ENCODE peak calls at places on chromosomes 11 and 22, in four cellular contexts. One of them, this sample, is unnamed.

GRCh38 chr11:120208012-120208441 is 2.8 kb upstream of the OAF start:
- DNase-seq in heart left ventricle: peak
- DNase-seq in endodermal cell: no peak
- DNase-seq in right lobe of liver: peak
- DNase-seq in this sample: no peak

GRCh38 chr22:19872779-19873137 is 18.1 kb upstream of the GNB1L start:
- DNase-seq in heart left ventricle: no peak
- DNase-seq in endodermal cell: peak
- DNase-seq in right lobe of liver: peak
- DNase-seq in this sample: no peak

GRCh38 chr22:17451251-17451765 is 82.0 kb downstream of the CECR2 start:
- DNase-seq in right lobe of liver: no peak
- DNase-seq in endodermal cell: peak
- DNase-seq in heart left ventricle: no peak
- DNase-seq in this sample: no peak

GRCh38 chr22:22210375-22210774 is 34.2 kb upstream of the VPREB1 start:
- DNase-seq in endodermal cell: no peak
- DNase-seq in heart left ventricle: no peak
- DNase-seq in right lobe of liver: no peak
- DNase-seq in this sample: no peak

GRCh38 chr11:18540207-18541009 is 13.7 kb upstream of the TSG101 start:
- DNase-seq in endodermal cell: no peak
- DNase-seq in right lobe of liver: no peak
- DNase-seq in heart left ventricle: no peak
- DNase-seq in this sample: no peak

GRCh38 chr11:22189660-22190059 is 3.2 kb upstream of the ANO5 start:
- DNase-seq in endodermal cell: no peak
- DNase-seq in heart left ventricle: no peak
- DNase-seq in right lobe of liver: no peak
- DNase-seq in this sample: no peak

GRCh38 chr11:68092411-68092810 is 28.8 kb downstream of the CHKA start:
- DNase-seq in right lobe of liver: no peak
- DNase-seq in endodermal cell: no peak
- DNase-seq in heart left ventricle: no peak
- DNase-seq in this sample: no peak

GRCh38 chr11:67113231-67113721 is 5.8 kb upstream of the KDM2A start:
- DNase-seq in heart left ventricle: no peak
- DNase-seq in right lobe of liver: peak
- DNase-seq in endodermal cell: peak
- DNase-seq in this sample: no peak

GRCh38 chr22:45036154-45036553 is 26.3 kb upstream of the PHF21B start:
- DNase-seq in right lobe of liver: no peak
- DNase-seq in heart left ventricle: no peak
- DNase-seq in endodermal cell: no peak
- DNase-seq in this sample: no peak

DNA sequence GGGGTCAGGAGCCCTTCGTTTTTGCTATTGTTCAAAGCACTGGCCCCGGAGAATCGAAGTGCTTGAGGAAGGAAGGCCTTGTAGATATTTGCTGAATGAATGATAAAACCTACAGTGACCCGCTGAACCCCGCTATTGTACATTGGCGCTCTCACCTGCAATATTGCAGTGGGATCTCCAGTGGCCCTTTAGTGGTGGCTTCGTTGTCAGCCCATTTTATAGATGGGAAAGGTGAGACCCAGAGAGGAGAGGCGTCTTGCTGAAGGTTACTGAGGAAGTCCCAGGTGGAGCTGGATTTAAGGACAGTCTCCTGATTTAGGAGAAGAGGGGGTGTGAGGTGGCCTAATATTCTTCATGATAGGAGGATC is 1.2 kb downstream of the CDC42EP2 start:
- DNase-seq in endodermal cell: no peak
- DNase-seq in right lobe of liver: no peak
- DNase-seq in heart left ventricle: no peak
- DNase-seq in this sample: no peak
- TF ChIP-seq CTCF in endodermal cell: peak
- TF ChIP-seq CTCF in right lobe of liver: no peak
- TF ChIP-seq CTCF in heart left ventricle: peak
- TF ChIP-seq CTCF in this sample: peak

DNA sequence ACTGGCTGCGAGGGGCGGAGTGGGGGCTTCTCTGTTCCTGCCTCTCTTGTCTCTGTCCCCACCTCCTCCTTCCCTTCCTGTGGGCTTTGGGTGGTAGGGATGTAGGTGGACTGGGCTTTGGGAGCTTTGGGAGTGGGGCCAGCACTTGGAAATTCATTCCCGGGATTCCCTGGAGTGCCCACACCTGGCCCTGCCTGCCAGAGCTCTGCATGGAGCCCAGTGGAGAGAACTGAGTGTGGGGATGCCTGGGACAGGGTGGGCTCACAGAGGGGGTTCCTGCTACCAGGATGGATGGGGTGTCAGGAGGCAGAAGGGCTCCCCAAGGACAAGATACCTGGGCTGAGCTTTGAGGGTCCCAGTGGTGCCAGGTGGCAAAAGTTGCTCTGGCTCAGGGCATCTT is 22.3 kb downstream of the CSF2RB start:
- DNase-seq in right lobe of liver: no peak
- DNase-seq in endodermal cell: no peak
- DNase-seq in heart left ventricle: no peak
- DNase-seq in this sample: no peak
- TF ChIP-seq CTCF in right lobe of liver: no peak
- TF ChIP-seq CTCF in endodermal cell: no peak
- TF ChIP-seq CTCF in heart left ventricle: no peak
- TF ChIP-seq CTCF in this sample: no peak

DNA sequence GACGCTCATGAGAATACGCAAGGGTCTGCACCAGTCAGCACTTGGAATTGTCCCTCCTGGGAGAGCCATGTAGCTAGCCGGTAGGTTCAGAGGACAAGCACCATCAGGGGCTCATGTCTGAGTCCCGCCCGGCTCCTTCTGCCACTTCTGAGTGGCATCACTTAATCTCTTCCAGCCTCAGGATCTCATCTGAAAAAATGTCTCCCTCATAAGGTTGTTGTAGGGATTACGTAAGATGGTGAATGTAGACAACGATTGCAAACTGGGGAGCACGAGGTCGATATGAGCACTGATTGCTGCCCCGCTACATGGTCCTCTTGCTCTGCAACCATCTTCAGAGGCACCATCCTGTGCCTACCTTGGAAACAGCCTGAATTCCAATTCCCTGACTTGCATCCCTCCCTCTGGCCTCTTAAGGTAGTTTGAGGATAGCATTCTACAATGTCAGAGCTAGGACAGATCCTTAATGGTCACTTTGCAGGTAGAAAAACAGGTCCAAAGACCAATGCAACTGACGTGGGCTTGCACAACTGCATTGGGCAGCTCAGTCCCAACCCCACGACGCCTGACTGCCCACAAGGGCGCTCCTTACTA is 115.8 kb upstream of the TMEM45B start:
- DNase-seq in right lobe of liver: no peak
- DNase-seq in heart left ventricle: no peak
- DNase-seq in endodermal cell: no peak
- DNase-seq in this sample: no peak
- TF ChIP-seq CTCF in right lobe of liver: no peak
- TF ChIP-seq CTCF in heart left ventricle: no peak
- TF ChIP-seq CTCF in endodermal cell: peak
- TF ChIP-seq CTCF in this sample: peak

GRCh38 chr11:48020092-48020755 is 39.9 kb downstream of the PTPRJ start:
- DNase-seq in right lobe of liver: no peak
- DNase-seq in heart left ventricle: no peak
- DNase-seq in endodermal cell: no peak
- DNase-seq in this sample: no peak
- TF ChIP-seq CTCF in right lobe of liver: no peak
- TF ChIP-seq CTCF in heart left ventricle: no peak
- TF ChIP-seq CTCF in endodermal cell: no peak
- TF ChIP-seq CTCF in this sample: no peak

DNA sequence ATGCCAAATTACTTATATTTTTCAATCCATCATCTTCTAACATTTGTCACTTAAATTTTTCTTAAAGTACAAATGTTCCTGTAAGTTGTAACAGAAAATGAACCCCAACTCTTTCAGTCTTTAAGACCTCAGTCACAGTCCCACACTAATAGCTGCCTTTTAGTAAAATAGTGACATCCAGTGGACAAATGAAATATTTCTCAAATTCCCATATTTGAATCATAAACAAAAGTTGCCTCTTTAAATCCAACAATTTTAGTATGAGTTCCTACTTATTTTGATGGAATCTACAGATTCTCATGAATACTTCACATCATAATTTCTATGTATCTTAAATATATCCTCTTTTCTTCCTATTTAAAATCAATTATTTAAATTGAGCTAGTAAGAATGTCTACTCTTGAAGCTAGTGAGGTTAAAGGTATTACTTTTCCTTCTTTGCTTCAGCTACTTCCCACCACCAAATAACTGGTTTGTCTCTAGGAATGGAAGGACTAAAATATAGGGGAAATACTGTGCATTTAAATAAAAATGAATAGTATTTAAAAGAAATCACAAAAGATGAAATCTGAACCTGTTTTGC is 9.2 kb downstream of the LIN7C start:
- DNase-seq in endodermal cell: no peak
- DNase-seq in right lobe of liver: no peak
- DNase-seq in heart left ventricle: no peak
- DNase-seq in this sample: no peak
- TF ChIP-seq CTCF in endodermal cell: peak
- TF ChIP-seq CTCF in right lobe of liver: peak
- TF ChIP-seq CTCF in heart left ventricle: peak
- TF ChIP-seq CTCF in this sample: peak

GRCh38 chr11:78417175-78417887 is at the start of gene GAB2:
- DNase-seq in right lobe of liver: peak
- DNase-seq in heart left ventricle: peak
- DNase-seq in endodermal cell: peak
- DNase-seq in this sample: no peak
- TF ChIP-seq CTCF in right lobe of liver: no peak
- TF ChIP-seq CTCF in heart left ventricle: no peak
- TF ChIP-seq CTCF in endodermal cell: peak
- TF ChIP-seq CTCF in this sample: peak